ENCODE peak calls at places on chromosomes 4 and X, in five cellular contexts. W is epithelial cell of proximal tubule, I is tibial nerve, X is fibroblast of mammary gland, H is lung. V is an unnamed sample.

GRCh38 chr4:101711590-101712255 is 78.8 kb upstream of the BANK1 start:
- DNase-seq in W (no peak), I (no peak), X (peak; percentile 29), H (no peak), V (no peak)

GRCh38 chrX:105167233-105167632 is 53.3 kb downstream of the TEX13A start:
- DNase-seq in W (no peak), I (no peak), X (peak; percentile 34), H (no peak), V (no peak)

GRCh38 chr4:99381588-99382175 is 29.1 kb upstream of the ADH1C start:
- DNase-seq in W (no peak), I (no peak), X (no peak), H (no peak), V (no peak)

GRCh38 chrX:14356401-14356800 is 172.9 kb upstream of the GLRA2 start:
- DNase-seq in W (no peak), I (no peak), X (peak; percentile 88), H (no peak), V (no peak)

GRCh38 chr4:122652379-122652778 is 31.5 kb upstream of the IL21 start:
- DNase-seq in W (no peak), I (no peak), X (peak; percentile 82), H (peak; percentile 52), V (peak; percentile 73)

GRCh38 chrX:3154386-3154991 is 113.2 kb downstream of the ARSF start:
- DNase-seq in W (no peak), I (no peak), X (no peak), H (no peak), V (no peak)

GRCh38 chr4:87632469-87632868 is 17.6 kb upstream of the DMP1 start:
- DNase-seq in W (no peak), I (no peak), X (peak; percentile 11), H (no peak), V (no peak)

GRCh38 chr4:128877934-128878333 is 68.4 kb downstream of the JADE1 start:
- DNase-seq in W (no peak), I (no peak), X (no peak), H (no peak), V (no peak)

GRCh38 chrX:10450229-10450958 is 170.0 kb downstream of the MID1 start:
- DNase-seq in W (no peak), I (no peak), X (peak; percentile 76), H (no peak), V (no peak)

GRCh38 chr4:108890491-108890890 is 127.6 kb upstream of the ETNPPL start:
- DNase-seq in W (no peak), I (no peak), X (no peak), H (no peak), V (no peak)

GRCh38 chrX:41145920-41146608 is 60.8 kb downstream of the USP9X start:
- DNase-seq in W (peak; percentile 25), I (no peak), X (peak; percentile 95), H (no peak), V (no peak)

GRCh38 chr4:80027611-80028010 is 45.4 kb downstream of the ANTXR2 start:
- DNase-seq in W (no peak), I (no peak), X (no peak), H (no peak), V (no peak)

GRCh38 chrX:134794692-134795091 is 136.4 kb upstream of the PLAC1 start:
- DNase-seq in W (no peak), I (no peak), X (peak; percentile 24), H (no peak), V (no peak)

GRCh38 chr4:158948071-158948470 is 154.8 kb upstream of the RAPGEF2 start:
- DNase-seq in W (no peak), I (no peak), X (no peak), H (no peak), V (no peak)

GRCh38 chrX:109920868-109921267 is 82.0 kb upstream of the TMEM164 start:
- DNase-seq in W (no peak), I (no peak), X (no peak), H (no peak), V (no peak)

GRCh38 chrX:121479406-121479805 is 432.0 kb downstream of the GLUD2 start:
- DNase-seq in W (no peak), I (no peak), X (peak; percentile 27), H (no peak), V (no peak)

GRCh38 chrX:56800801-56801200 is 71.8 kb downstream of the NBDY start:
- DNase-seq in W (no peak), I (no peak), X (no peak), H (no peak), V (no peak)

GRCh38 chr4:83010111-83010521 is 507 bp downstream of the LIN54 start:
- DNase-seq in W (no peak), I (no peak), X (peak; percentile 53), H (no peak), V (no peak)

GRCh38 chrX:110286126-110286525 is 31.8 kb downstream of the AMMECR1 start:
- DNase-seq in W (peak; percentile 64), I (no peak), X (peak; percentile 91), H (no peak), V (no peak)

GRCh38 chr4:80266267-80266901 is at the start of gene FGF5:
- DNase-seq in W (peak; percentile 43), I (no peak), X (peak; percentile 90), H (no peak), V (peak; percentile 27)

GRCh38 chrX:108018659-108019381 is 26.0 kb upstream of the VSIG1 start:
- DNase-seq in W (no peak), I (no peak), X (no peak), H (no peak), V (no peak)

GRCh38 chr4:134787315-134787714 is 585.7 kb upstream of the PABPC4L start:
- DNase-seq in W (no peak), I (no peak), X (no peak), H (no peak), V (no peak)

GRCh38 chr4:154566639-154567204 is 3.9 kb downstream of the FGB start:
- DNase-seq in W (no peak), I (no peak), X (no peak), H (no peak), V (no peak)

GRCh38 chrX:39613508-39613921 is 484.2 kb downstream of the BCOR start:
- DNase-seq in W (no peak), I (no peak), X (no peak), H (no peak), V (no peak)

GRCh38 chrX:141405878-141406492 is 163.7 kb upstream of the SPANXC start:
- DNase-seq in W (peak; percentile 19), I (no peak), X (peak; percentile 81), H (no peak), V (no peak)

GRCh38 chr4:8164194-8164565 is 5.6 kb upstream of the ABLIM2 start:
- DNase-seq in W (no peak), I (no peak), X (no peak), H (no peak), V (no peak)

GRCh38 chr4:8163436-8164193 is 5.0 kb upstream of the ABLIM2 start:
- DNase-seq in W (no peak), I (no peak), X (no peak), H (no peak), V (no peak)

GRCh38 chr4:8160572-8160971 is 2.0 kb upstream of the ABLIM2 start:
- DNase-seq in W (no peak), I (no peak), X (no peak), H (no peak), V (no peak)

GRCh38 chr4:8163026-8163425 is 4.4 kb upstream of the ABLIM2 start:
- DNase-seq in W (no peak), I (no peak), X (no peak), H (no peak), V (no peak)

DNA sequence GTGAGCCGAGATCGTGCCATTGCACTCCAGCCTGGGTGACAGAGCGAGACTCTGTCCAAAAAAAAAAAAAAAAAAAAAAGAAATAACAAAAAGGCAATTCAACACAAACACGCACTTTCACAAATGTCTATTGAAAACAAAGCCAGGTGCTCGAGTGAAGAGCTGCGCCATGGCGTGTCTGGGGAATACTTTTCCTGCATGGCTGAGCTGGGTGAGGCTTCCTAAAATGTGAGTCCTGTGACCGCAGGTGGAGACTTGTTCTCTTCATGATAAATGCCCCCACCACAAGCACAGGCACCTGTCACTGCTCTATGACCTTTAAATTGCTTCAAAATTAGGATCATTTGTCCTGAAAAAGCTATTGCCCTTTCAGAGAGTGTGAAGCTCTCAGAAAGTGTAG is 4.0 kb upstream of the ABLIM2 start:
- DNase-seq in W (no peak), I (no peak), X (no peak), H (no peak), V (no peak)
- H3K4me3 ChIP-seq in W (no peak overlapping the region), I (no peak overlapping the region), X (no peak overlapping the region), H (no peak overlapping the region), V (no peak overlapping the region)

GRCh38 chr4:73069338-73070071 is at the start of gene COX18:
- DNase-seq in W (peak; percentile 86), I (peak; percentile 94), X (peak; percentile 98), H (peak; percentile 98), V (peak; percentile 98)
- TF ChIP-seq CTCF in W (no peak), I (peak; percentile 45), X (no peak), H (no peak), V (no peak)

GRCh38 chrX:25013593-25014365 is 2.0 kb downstream of the ARX start:
- DNase-seq in W (no peak), I (no peak), X (no peak), H (no peak), V (no peak)
- H3K4me3 ChIP-seq in W (no peak overlapping the region), I (no peak overlapping the region), X (no peak overlapping the region), H (no peak overlapping the region), V (peak overlapping the region; percentile 64)

DNA sequence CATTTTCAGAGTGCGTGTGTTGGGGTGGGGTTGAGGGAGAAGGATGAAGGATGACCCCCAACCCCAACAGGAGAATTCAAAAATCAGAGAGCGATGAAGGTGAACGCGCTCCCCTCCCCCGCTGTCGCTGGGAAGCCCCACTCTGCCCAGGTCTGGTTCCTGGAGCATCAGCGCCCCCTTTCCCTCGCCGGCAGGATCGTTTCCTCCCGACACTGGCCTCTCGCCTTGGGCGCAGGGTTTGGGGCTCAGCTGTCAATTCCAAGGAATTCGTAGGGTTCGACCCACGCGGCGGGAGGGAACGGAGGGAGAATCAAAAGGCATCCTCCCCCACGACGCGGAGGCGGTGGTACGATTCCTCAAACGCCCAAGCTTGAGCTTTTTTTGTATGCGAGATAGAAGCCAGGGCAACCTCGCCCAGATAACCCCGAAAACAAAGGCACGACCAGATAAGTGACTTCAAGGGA is 997 bp upstream of the PDGFRA start:
- DNase-seq in W (no peak), I (peak; percentile 68), X (peak; percentile 84), H (peak; percentile 66), V (peak; percentile 90)
- TF ChIP-seq CTCF in W (peak; percentile 88), I (peak; percentile 78), X (peak; percentile 94), H (peak; percentile 34), V (peak; percentile 75)

GRCh38 chr4:174218127-174218790 is 65.2 kb downstream of the FBXO8 start:
- DNase-seq in W (no peak), I (no peak), X (no peak), H (no peak), V (no peak)
- H3K4me3 ChIP-seq in W (no peak overlapping the region), I (no peak overlapping the region), X (peak overlapping the region; percentile 44), H (no peak overlapping the region), V (peak overlapping the region; percentile 6)

DNA sequence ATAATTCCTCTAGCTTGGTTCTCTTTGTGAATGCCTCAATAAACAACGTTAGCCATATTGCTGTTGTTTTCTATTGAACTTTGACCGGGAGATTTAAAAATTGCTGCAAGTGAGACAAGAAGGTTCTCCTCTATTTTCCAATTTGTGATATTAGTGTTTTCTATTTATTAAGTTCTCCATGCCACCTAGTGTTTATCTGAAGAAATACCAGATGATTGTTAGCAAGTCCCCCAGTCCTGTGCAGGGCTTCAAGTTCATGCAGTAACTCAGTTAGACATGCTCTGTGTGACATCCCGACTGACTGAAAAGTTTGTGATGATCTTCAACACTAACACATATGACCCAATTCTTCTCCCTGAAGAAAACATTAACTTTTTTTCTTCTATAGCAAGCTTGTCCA is 31.5 kb upstream of the TFDP3 start:
- DNase-seq in W (no peak), I (no peak), X (peak; percentile 25), H (no peak), V (no peak)
- TF ChIP-seq CTCF in W (peak; percentile 23), I (no peak), X (peak; percentile 23), H (no peak), V (no peak)

V was measured in testis.